ENCODE peak calls at places on chromosomes 11 and 22, in eight cellular contexts. H is CD8-positive, alpha-beta memory T cell; K is aorta; A is PC-9; E is left lung; U is mesendoderm; L is psoas muscle; Q is body of pancreas. Z is an unnamed sample.
A peak's percentile ranks its signal among the peaks of the same experiment; 100 is the strongest.

GRCh38 chr11:35077709-35078695 is 61.0 kb upstream of the CD44 start:
- DNase-seq in Q (no peak), E (no peak), K (no peak), H (peak; percentile 82), U (no peak), A (peak; percentile 96), L (no peak), Z (peak; percentile 55)

GRCh38 chr22:42022162-42022847 is 23.7 kb downstream of the WBP2NL start:
- DNase-seq in Q (no peak), K (no peak), L (no peak), A (peak; percentile 89), U (no peak), H (no peak), E (no peak), Z (no peak)

GRCh38 chr22:37778370-37779009 is 29.2 kb upstream of the GCAT start:
- DNase-seq in H (no peak), A (no peak), U (no peak), L (no peak), Q (no peak), K (no peak), E (no peak), Z (no peak)

GRCh38 chr11:10158461-10158860 is 135.6 kb downstream of the SBF2 start:
- DNase-seq in A (no peak), U (no peak), E (no peak), Q (no peak), L (no peak), K (no peak), H (no peak), Z (no peak)

GRCh38 chr22:20456722-20457076 is 19.1 kb upstream of the SCARF2 start:
- DNase-seq in E (no peak), L (no peak), U (no peak), H (no peak), Q (no peak), A (no peak), K (peak; percentile 33), Z (no peak)

GRCh38 chr11:75263944-75264349 is 23.4 kb downstream of the TPBGL start:
- DNase-seq in Q (no peak), H (no peak), E (no peak), U (peak; percentile 37), K (no peak), L (peak; percentile 56), A (no peak), Z (no peak)

GRCh38 chr22:38471237-38471636 is 3.3 kb downstream of the KDELR3 start:
- DNase-seq in A (no peak), E (peak; percentile 55), K (peak; percentile 59), U (no peak), Q (no peak), L (no peak), H (no peak), Z (no peak)

GRCh38 chr11:18455686-18456372 is at the start of gene LDHAL6A:
- DNase-seq in L (no peak), A (no peak), E (peak; percentile 80), U (no peak), K (no peak), H (peak; percentile 6), Q (no peak), Z (no peak)

GRCh38 chr22:46058591-46059519 is 81.9 kb upstream of the WNT7B start:
- DNase-seq in K (no peak), L (peak; percentile 56), H (no peak), A (no peak), E (peak; percentile 70), U (no peak), Q (peak; percentile 16), Z (peak; percentile 79)

GRCh38 chr11:131688056-131688693 is 317.8 kb downstream of the NTM start:
- DNase-seq in K (peak; percentile 87), L (peak; percentile 72), U (peak; percentile 76), H (no peak), Q (peak; percentile 27), A (no peak), E (peak; percentile 88), Z (peak; percentile 24)

GRCh38 chr11:111908639-111909305 is 2.8 kb downstream of the CRYAB start:
- DNase-seq in U (peak; percentile 41), H (no peak), K (no peak), A (no peak), Q (no peak), L (no peak), E (no peak), Z (no peak)

GRCh38 chr22:45731041-45731797 is 59.6 kb downstream of the ATXN10 start:
- DNase-seq in L (no peak), U (peak; percentile 80), Q (no peak), A (no peak), E (no peak), H (no peak), K (no peak), Z (peak; percentile 59)

GRCh38 chr22:48346311-48346710 is 1481.4 kb downstream of the BRD1 start:
- DNase-seq in Q (no peak), U (no peak), K (no peak), E (no peak), A (no peak), H (no peak), L (peak; percentile 20), Z (no peak)

GRCh38 chr11:11856638-11857037 is 14.9 kb downstream of the USP47 start:
- DNase-seq in H (peak; percentile 49), Q (no peak), A (no peak), K (no peak), E (no peak), U (no peak), L (no peak), Z (no peak)

GRCh38 chr11:18277560-18278271 is 11.7 kb downstream of the SAA1 start:
- DNase-seq in U (no peak), L (no peak), Q (no peak), H (no peak), A (no peak), K (no peak), E (no peak), Z (no peak)

GRCh38 chr11:64000026-64000739 is 13.9 kb downstream of the OTUB1 start:
- DNase-seq in K (peak; percentile 91), A (no peak), Q (peak; percentile 60), E (peak; percentile 92), H (peak; percentile 70), U (peak; percentile 84), L (peak; percentile 86), Z (no peak)

GRCh38 chr22:42443240-42444059 is 11.2 kb upstream of the NFAM1 start:
- DNase-seq in Q (no peak), A (no peak), L (no peak), K (no peak), E (no peak), H (no peak), U (no peak), Z (no peak)

GRCh38 chr11:124732230-124732629 is 7.5 kb upstream of the NRGN start:
- DNase-seq in E (no peak), A (no peak), U (no peak), Q (no peak), K (no peak), H (no peak), L (no peak), Z (no peak)

GRCh38 chr11:34512810-34513673 is 552 bp downstream of the ELF5 start:
- DNase-seq in U (peak; percentile 83), Q (peak; percentile 64), L (no peak), H (peak; percentile 10), K (no peak), E (peak; percentile 83), A (peak; percentile 73), Z (peak; percentile 77)

DNA sequence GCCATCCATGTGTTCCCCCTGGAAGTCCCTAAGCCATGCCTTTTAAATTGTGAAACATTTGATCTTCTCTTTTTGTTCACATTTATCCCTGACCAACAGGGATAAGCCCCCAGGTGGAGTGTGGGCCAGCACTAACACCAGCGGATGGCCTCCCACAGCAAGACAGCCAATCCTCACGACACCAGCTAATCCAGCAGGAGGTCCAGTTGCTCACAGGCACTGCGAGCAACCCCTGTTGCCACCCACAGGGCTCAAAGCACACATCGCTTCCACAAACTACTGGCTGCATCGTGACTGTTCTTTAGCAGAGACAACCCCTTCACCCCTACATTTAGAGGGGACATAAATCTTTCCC is 2.0 kb downstream of the PCSK7 start:
- DNase-seq in K (peak; percentile 36), U (no peak), Q (no peak), A (peak; percentile 26), L (no peak), E (no peak), H (no peak), Z (no peak)
- H3K4me3 ChIP-seq in K (no peak overlapping the region), U (no peak overlapping the region), Q (no peak overlapping the region), A (no peak overlapping the region), L (no peak overlapping the region), E (no peak overlapping the region), H (peak overlapping the region; percentile 91), Z (no peak overlapping the region)

GRCh38 chr11:87431386-87431785 is 393.7 kb downstream of the TMEM135 start:
- DNase-seq in A (no peak), U (no peak), H (no peak), K (no peak), Q (no peak), E (no peak), L (peak; percentile 58), Z (no peak)
- H3K4me1 ChIP-seq in A (peaks cover 10% of the 10 kb centered on the region), U (no peaks in the 10 kb centered on the region), H (no peaks in the 10 kb centered on the region), K (no peaks in the 10 kb centered on the region), Q (no peaks in the 10 kb centered on the region), E (no peaks in the 10 kb centered on the region), L (no peaks in the 10 kb centered on the region), Z (peaks cover 45% of the 10 kb centered on the region)

GRCh38 chr11:21465920-21466319 is 727.0 kb upstream of the ANO5 start:
- DNase-seq in U (no peak), K (no peak), Q (no peak), L (no peak), H (no peak), A (no peak), E (no peak), Z (no peak)
- H3K27ac ChIP-seq in U (no peak overlapping the region), K (no peak overlapping the region), Q (no peak overlapping the region), L (no peak overlapping the region), H (no peak overlapping the region), A (no peak overlapping the region), E (no peak overlapping the region), Z (no peak overlapping the region)

GRCh38 chr11:13108416-13108815 is 99.3 kb downstream of the RASSF10 start:
- DNase-seq in U (no peak), L (no peak), Q (no peak), H (no peak), A (no peak), K (no peak), E (no peak), Z (no peak)

GRCh38 chr11:13105237-13105844 is 96.2 kb downstream of the RASSF10 start:
- DNase-seq in H (no peak), U (no peak), A (no peak), Q (peak; percentile 15), E (no peak), K (no peak), L (peak; percentile 55), Z (no peak)

GRCh38 chr11:13109616-13110015 is 100.5 kb downstream of the RASSF10 start:
- DNase-seq in A (no peak), L (no peak), U (no peak), Q (no peak), K (no peak), E (no peak), H (no peak), Z (no peak)

GRCh38 chr11:13110145-13110544 is 101.0 kb downstream of the RASSF10 start:
- DNase-seq in Q (no peak), K (no peak), U (no peak), E (no peak), A (no peak), H (no peak), L (no peak), Z (no peak)

DNA sequence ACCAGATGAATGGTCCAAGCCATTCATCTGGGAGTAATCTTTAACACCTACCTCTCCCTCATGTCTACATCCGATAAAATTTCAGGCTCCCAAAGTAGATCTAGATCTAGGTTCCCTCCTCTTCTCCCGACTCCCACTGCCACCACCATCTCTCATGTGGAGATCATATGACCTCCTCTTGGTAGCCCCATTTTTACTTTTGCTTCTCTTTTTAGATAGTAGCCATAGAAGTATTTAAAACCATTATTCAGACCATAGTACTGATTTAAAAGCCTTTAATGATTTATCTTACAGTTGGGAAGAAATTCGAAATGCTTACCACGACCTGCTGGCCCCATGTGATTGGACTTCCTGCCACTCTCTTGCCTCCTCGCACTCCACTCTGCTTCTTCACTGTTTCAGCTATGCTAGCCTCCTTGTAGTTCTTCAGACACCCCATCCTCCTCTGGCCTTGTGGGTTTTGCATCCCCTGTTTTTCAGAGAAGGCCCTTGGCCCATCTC is 98.5 kb downstream of the RASSF10 start:
- DNase-seq in H (no peak), U (no peak), E (no peak), Q (no peak), A (no peak), K (no peak), L (no peak), Z (no peak)
- H3K4me3 ChIP-seq in H (no peak overlapping the region), U (no peak overlapping the region), E (no peak overlapping the region), Q (no peak overlapping the region), A (no peak overlapping the region), K (no peak overlapping the region), L (no peak overlapping the region), Z (no peak overlapping the region)

Z was measured in SJSA1.